ENCODE peak calls at places on chromosomes 1 and 21, in six cellular contexts. G is T1000, C is left colon, M is Right ventricle myocardium inferior, A is mesenchymal stem cell, R is IMR-90. V is an unnamed sample.

GRCh38 chr1:166924829-166925541 is 48.9 kb upstream of the TADA1 start:
- DNase-seq in A (no peak), M (no peak), R (no peak), C (no peak), G (no peak), V (no peak)

GRCh38 chr21:14361958-14362357 is 21.0 kb downstream of the HSPA13 start:
- DNase-seq in R (no peak), G (no peak), M (no peak), A (no peak), C (no peak), V (no peak)

GRCh38 chr1:234608720-234609527 is 1.1 kb downstream of the IRF2BP2 start:
- DNase-seq in A (peak), C (no peak), R (no peak), M (peak), G (peak), V (peak)

GRCh38 chr1:175750366-175751111 is 7.1 kb upstream of the TNR start:
- DNase-seq in A (no peak), M (no peak), C (no peak), G (no peak), R (no peak), V (no peak)

GRCh38 chr1:932776-933602 is 9.3 kb downstream of the SAMD11 start:
- DNase-seq in A (no peak), G (no peak), M (no peak), C (no peak), R (no peak), V (no peak)

GRCh38 chr1:243715285-243715684 is 134.8 kb downstream of the AKT3 start:
- DNase-seq in A (peak), G (no peak), C (no peak), M (no peak), R (no peak), V (no peak)

GRCh38 chr1:96764469-96764868 is 42.9 kb downstream of the PTBP2 start:
- DNase-seq in G (no peak), M (no peak), C (no peak), A (no peak), R (peak), V (no peak)

GRCh38 chr1:100724281-100724680 is 4.7 kb downstream of the VCAM1 start:
- DNase-seq in C (no peak), A (no peak), G (no peak), R (no peak), M (no peak), V (no peak)

GRCh38 chr1:41613646-41614592 is 129.4 kb upstream of the EDN2 start:
- DNase-seq in M (no peak), C (no peak), G (no peak), R (peak), A (peak), V (no peak)

GRCh38 chr1:244352156-244352830 is 99.4 kb downstream of the ADSS2 start:
- DNase-seq in M (no peak), C (peak), A (no peak), G (no peak), R (no peak), V (no peak)

GRCh38 chr1:35857830-35858229 is 25.2 kb upstream of the AGO1 start:
- DNase-seq in G (no peak), M (no peak), A (peak), C (no peak), R (peak), V (no peak)

GRCh38 chr1:239999170-239999569 is 92.5 kb upstream of the FMN2 start:
- DNase-seq in R (no peak), A (no peak), M (no peak), C (no peak), G (no peak), V (no peak)

GRCh38 chr1:109361649-109362048 is 36.1 kb downstream of the SORT1 start:
- DNase-seq in R (peak), M (no peak), G (no peak), C (no peak), A (peak), V (no peak)

GRCh38 chr1:227896710-227897655 is 50.7 kb downstream of the WNT9A start:
- DNase-seq in R (no peak), M (peak), C (peak), G (no peak), A (no peak), V (peak)

GRCh38 chr1:160296036-160296435 is 11.1 kb upstream of the PEX19 start:
- DNase-seq in M (no peak), G (no peak), C (no peak), A (no peak), R (no peak), V (no peak)

GRCh38 chr1:19676438-19676922 is 11.8 kb downstream of the HTR6 start:
- DNase-seq in C (peak), R (peak), G (peak), A (peak), M (peak), V (peak)

GRCh38 chr1:22275626-22276395 is 132.9 kb upstream of the WNT4 start:
- DNase-seq in A (peak), M (no peak), C (peak), R (peak), G (no peak), V (peak)

GRCh38 chr1:7549693-7550161 is 221.4 kb upstream of the VAMP3 start:
- DNase-seq in G (no peak), A (no peak), R (peak), C (no peak), M (no peak), V (no peak)

GRCh38 chr1:6108937-6109636 is 63.4 kb downstream of the KCNAB2 start:
- DNase-seq in M (peak), G (no peak), R (peak), A (no peak), C (no peak), V (peak)

GRCh38 chr1:186806477-186806876 is 22.3 kb upstream of the PLA2G4A start:
- DNase-seq in C (no peak), A (peak), R (peak), M (no peak), G (no peak), V (no peak)

GRCh38 chr1:247440001-247440620 is 17.8 kb downstream of the OR2B11 start:
- DNase-seq in A (no peak), R (no peak), C (no peak), M (no peak), G (no peak), V (no peak)

GRCh38 chr1:10915594-10915993 is 96.9 kb upstream of the TARDBP start:
- DNase-seq in R (no peak), C (no peak), G (no peak), A (no peak), M (no peak), V (no peak)

GRCh38 chr1:228021526-228022030 is 14.8 kb downstream of the WNT3A start:
- DNase-seq in R (peak), M (no peak), A (no peak), G (no peak), C (no peak), V (no peak)

GRCh38 chr1:51624851-51625250 is 8.0 kb downstream of the OSBPL9 start:
- DNase-seq in A (peak), R (peak), G (no peak), C (no peak), M (no peak), V (no peak)

GRCh38 chr1:942864-943533 is 16.1 kb downstream of the NOC2L start:
- DNase-seq in M (peak), A (peak), R (peak), C (peak), G (peak), V (peak)

GRCh38 chr1:160781129-160781808 is 14.7 kb upstream of the LY9 start:
- DNase-seq in A (no peak), C (peak), G (no peak), R (no peak), M (no peak), V (no peak)

GRCh38 chr1:179278920-179279319 is 14.7 kb upstream of the SOAT1 start:
- DNase-seq in R (no peak), C (no peak), A (no peak), M (no peak), G (no peak), V (no peak)

GRCh38 chr1:47474278-47475193 is 36.7 kb downstream of the FOXD2 start:
- DNase-seq in M (no peak), C (no peak), R (no peak), G (no peak), A (no peak), V (no peak)

GRCh38 chr21:14706712-14707111 is 160.6 kb upstream of the SAMSN1 start:
- DNase-seq in M (no peak), R (no peak), A (no peak), C (no peak), G (no peak), V (no peak)

GRCh38 chr1:15627343-15627988 is 10.2 kb downstream of the DDI2 start:
- DNase-seq in C (no peak), G (no peak), A (peak), M (no peak), R (peak), V (no peak)

GRCh38 chr1:110114784-110115183 is 2.5 kb downstream of the UBL4B start:
- DNase-seq in A (no peak), C (no peak), M (no peak), G (no peak), R (no peak), V (no peak)

GRCh38 chr21:37367758-37368535 is 1.4 kb downstream of the DYRK1A start:
- DNase-seq in M (peak), C (peak), R (peak), G (no peak), A (peak), V (peak)

GRCh38 chr1:11984121-11984520 is 3.9 kb downstream of the MFN2 start:
- DNase-seq in M (no peak), R (no peak), G (no peak), C (peak), A (no peak), V (no peak)

GRCh38 chr1:170175032-170175431 is 29.3 kb downstream of the NTMT2 start:
- DNase-seq in A (no peak), G (no peak), R (peak), C (no peak), M (no peak), V (no peak)

GRCh38 chr1:247209306-247209900 is 37.6 kb upstream of the ZNF124 start:
- DNase-seq in A (peak), R (peak), M (no peak), C (no peak), G (no peak), V (no peak)

GRCh38 chr1:234170067-234170466 is 203.2 kb upstream of the COA6 start:
- DNase-seq in R (no peak), G (no peak), A (no peak), M (no peak), C (no peak), V (no peak)